ENCODE peak calls at places on chromosomes 11 and 22, in ten cellular contexts. O, I, T, C, U, N, F, Z, K and D are unnamed samples.

GRCh38 chr11:75399344-75400109 is at the start of gene RPS3:
- DNase-seq in O (peak), I (peak), T (peak), C (peak), U (peak), N (peak), F (peak), Z (peak), K (peak), D (peak)

GRCh38 chr11:7485136-7485853 is at the start of gene OLFML1:
- DNase-seq in O (no peak), I (peak), T (no peak), C (no peak), U (no peak), N (no peak), F (no peak), Z (no peak), K (no peak), D (no peak)

GRCh38 chr11:112410325-112410724 is 149.7 kb upstream of the PLET1 start:
- DNase-seq in O (no peak), I (no peak), T (no peak), C (no peak), U (no peak), N (no peak), F (no peak), Z (no peak), K (no peak), D (no peak)

GRCh38 chr11:67272327-67273259 is 6.3 kb downstream of the GRK2 start:
- DNase-seq in O (no peak), I (no peak), T (no peak), C (peak), U (no peak), N (no peak), F (no peak), Z (no peak), K (no peak), D (no peak)

GRCh38 chr11:34466802-34467488 is 28.2 kb downstream of the CAT start:
- DNase-seq in O (no peak), I (no peak), T (no peak), C (no peak), U (no peak), N (no peak), F (no peak), Z (no peak), K (no peak), D (no peak)

GRCh38 chr11:76610871-76611475 is 59.6 kb downstream of the LRRC32 start:
- DNase-seq in O (no peak), I (no peak), T (no peak), C (no peak), U (peak), N (no peak), F (no peak), Z (no peak), K (peak), D (peak)

GRCh38 chr11:2701230-2701629 is 1.4 kb upstream of the KCNQ1OT1 start:
- DNase-seq in O (no peak), I (no peak), T (no peak), C (no peak), U (no peak), N (no peak), F (no peak), Z (no peak), K (no peak), D (no peak)

GRCh38 chr11:95922536-95923440 is 1.1 kb downstream of the MTMR2 start:
- DNase-seq in O (no peak), I (peak), T (no peak), C (no peak), U (no peak), N (no peak), F (no peak), Z (no peak), K (no peak), D (no peak)

GRCh38 chr11:47918882-47919495 is 61.4 kb upstream of the PTPRJ start:
- DNase-seq in O (no peak), I (peak), T (no peak), C (no peak), U (no peak), N (no peak), F (peak), Z (no peak), K (no peak), D (no peak)

GRCh38 chr22:46002757-46003270 is 25.9 kb upstream of the WNT7B start:
- DNase-seq in O (no peak), I (peak), T (no peak), C (no peak), U (no peak), N (no peak), F (peak), Z (no peak), K (no peak), D (no peak)

GRCh38 chr11:1022908-1023810 is 13.4 kb downstream of the MUC6 start:
- DNase-seq in O (no peak), I (no peak), T (no peak), C (no peak), U (no peak), N (no peak), F (no peak), Z (no peak), K (no peak), D (no peak)

GRCh38 chr11:126837581-126837980 is 163.0 kb downstream of the KIRREL3 start:
- DNase-seq in O (no peak), I (no peak), T (no peak), C (no peak), U (no peak), N (no peak), F (no peak), Z (no peak), K (no peak), D (no peak)

GRCh38 chr11:29018631-29019030 is 910.4 kb downstream of the METTL15 start:
- DNase-seq in O (no peak), I (peak), T (peak), C (no peak), U (no peak), N (no peak), F (peak), Z (no peak), K (no peak), D (peak)

GRCh38 chr22:39103431-39103830 is 6.4 kb downstream of the APOBEC3H start:
- DNase-seq in O (no peak), I (no peak), T (no peak), C (no peak), U (no peak), N (no peak), F (no peak), Z (no peak), K (no peak), D (no peak)

GRCh38 chr11:78801161-78801884 is 226.7 kb upstream of the NARS2 start:
- DNase-seq in O (no peak), I (peak), T (peak), C (peak), U (peak), N (no peak), F (peak), Z (no peak), K (no peak), D (no peak)

GRCh38 chr11:74634537-74634936 is 42.2 kb downstream of the POLD3 start:
- DNase-seq in O (no peak), I (peak), T (peak), C (peak), U (peak), N (no peak), F (peak), Z (no peak), K (no peak), D (no peak)

GRCh38 chr11:20158597-20159257 is 1.5 kb downstream of the DBX1 start:
- DNase-seq in O (peak), I (peak), T (no peak), C (peak), U (no peak), N (no peak), F (peak), Z (no peak), K (peak), D (no peak)

GRCh38 chr11:5280582-5281102 is 10.9 kb upstream of the HBE1 start:
- DNase-seq in O (peak), I (peak), T (peak), C (no peak), U (no peak), N (no peak), F (peak), Z (no peak), K (no peak), D (no peak)

GRCh38 chr11:66996609-66997273 is 21.6 kb downstream of the C11orf86 start:
- DNase-seq in O (no peak), I (peak), T (no peak), C (no peak), U (no peak), N (no peak), F (peak), Z (no peak), K (no peak), D (no peak)

GRCh38 chr22:23036684-23037428 is 33.5 kb upstream of the GNAZ start:
- DNase-seq in O (no peak), I (peak), T (no peak), C (no peak), U (no peak), N (no peak), F (peak), Z (no peak), K (no peak), D (no peak)